ENCODE peak calls at places on chromosome 14, in nine cellular contexts. Z, L, U, Y, M, C, I, Q and G are unnamed samples.

GRCh38 chr14:64841121-64841611 is 38.5 kb downstream of the SPTB start:
- DNase-seq in C (peak; percentile 51), I (no peak), Z (no peak), M (no peak), Q (no peak), L (no peak), Y (no peak), U (no peak), G (no peak)

GRCh38 chr14:21680072-21680471 is 6.5 kb upstream of the OR4E1 start:
- DNase-seq in Y (no peak), Z (no peak), Q (no peak), M (no peak), U (no peak), C (no peak), L (no peak), I (no peak), G (no peak)

GRCh38 chr14:95481391-95482022 is 34.9 kb downstream of the SYNE3 start:
- DNase-seq in Y (no peak), I (no peak), Q (no peak), M (no peak), U (peak; percentile 69), C (no peak), L (no peak), Z (no peak), G (no peak)

GRCh38 chr14:53630336-53630735 is 326.3 kb downstream of the BMP4 start:
- DNase-seq in U (peak; percentile 3), C (no peak), Z (no peak), Y (no peak), I (no peak), M (no peak), L (no peak), Q (no peak), G (no peak)

GRCh38 chr14:90780519-90780918 is 35.7 kb downstream of the TTC7B start:
- DNase-seq in Z (no peak), C (no peak), I (no peak), Y (no peak), Q (no peak), M (no peak), L (no peak), U (no peak), G (no peak)

GRCh38 chr14:78363008-78363407 is 192.8 kb downstream of the NRXN3 start:
- DNase-seq in I (no peak), Q (no peak), M (no peak), Y (no peak), L (no peak), C (no peak), U (no peak), Z (no peak), G (no peak)

GRCh38 chr14:101601603-101602465 is 40.5 kb downstream of the DIO3 start:
- DNase-seq in Z (peak; percentile 4), Y (no peak), Q (peak; percentile 77), I (no peak), U (no peak), C (no peak), M (peak; percentile 12), L (peak; percentile 24), G (no peak)

GRCh38 chr14:90087433-90087832 is 25.6 kb downstream of the KCNK13 start:
- DNase-seq in Q (peak; percentile 88), Z (peak; percentile 29), Y (no peak), M (no peak), I (peak; percentile 68), U (no peak), L (no peak), C (peak; percentile 74), G (no peak)

GRCh38 chr14:24839617-24840203 is 205.7 kb upstream of the GZMB start:
- DNase-seq in Y (no peak), I (no peak), U (no peak), Q (no peak), C (peak; percentile 99), M (no peak), L (no peak), Z (peak; percentile 27), G (no peak)

GRCh38 chr14:41663478-41663845 is 56.8 kb downstream of the LRFN5 start:
- DNase-seq in Y (no peak), C (no peak), Q (no peak), U (no peak), Z (no peak), I (no peak), M (no peak), L (no peak), G (no peak)

GRCh38 chr14:96091941-96092411 is 52.8 kb downstream of the C14orf132 start:
- DNase-seq in M (no peak), I (no peak), L (no peak), Y (no peak), C (no peak), Q (no peak), U (no peak), Z (no peak), G (no peak)

GRCh38 chr14:101865288-101865687 is 99.1 kb upstream of the DYNC1H1 start:
- DNase-seq in C (no peak), Y (no peak), Q (no peak), I (no peak), M (no peak), Z (no peak), L (no peak), U (no peak), G (no peak)

DNA sequence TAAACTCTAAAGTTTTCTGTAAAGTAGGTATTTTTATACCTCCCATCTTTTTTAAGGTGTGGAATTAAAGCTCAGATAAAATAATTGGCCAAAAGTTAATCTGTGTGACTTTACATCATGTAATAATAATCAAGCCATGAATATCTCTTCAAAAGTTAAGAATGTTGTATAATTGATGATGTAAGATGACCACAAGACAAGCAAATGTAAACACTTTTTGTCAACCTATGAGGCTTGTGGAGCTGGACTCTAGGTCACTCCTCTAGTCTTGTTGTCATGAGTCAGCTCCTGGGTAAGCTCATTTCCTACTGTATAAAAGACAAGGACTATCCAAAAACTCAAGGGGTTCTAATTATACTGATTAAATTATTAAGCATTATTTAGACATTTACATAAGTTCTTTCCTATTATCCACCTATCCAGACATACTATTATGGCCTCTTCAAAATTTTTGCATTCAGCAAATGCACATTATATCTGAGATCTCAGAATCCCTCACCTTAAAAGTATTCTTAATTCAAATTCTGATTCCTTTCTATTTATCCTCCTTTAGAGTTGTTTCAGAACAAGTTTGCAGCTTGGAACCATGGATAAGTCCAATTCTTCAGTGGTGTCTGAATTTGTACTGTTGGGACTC is at the start of gene OR4K5:
- DNase-seq in C (no peak), Q (no peak), L (no peak), U (no peak), I (no peak), Y (no peak), M (no peak), Z (no peak), G (no peak)
- H3K9me3 ChIP-seq in C (no peaks in the 10 kb centered on the region), Q (no peaks in the 10 kb centered on the region), L (no peaks in the 10 kb centered on the region), U (no peaks in the 10 kb centered on the region), I (no peaks in the 10 kb centered on the region), Y (no peaks in the 10 kb centered on the region), M (no peaks in the 10 kb centered on the region), Z (peaks cover 14% of the 10 kb centered on the region), G (no peaks in the 10 kb centered on the region)

DNA sequence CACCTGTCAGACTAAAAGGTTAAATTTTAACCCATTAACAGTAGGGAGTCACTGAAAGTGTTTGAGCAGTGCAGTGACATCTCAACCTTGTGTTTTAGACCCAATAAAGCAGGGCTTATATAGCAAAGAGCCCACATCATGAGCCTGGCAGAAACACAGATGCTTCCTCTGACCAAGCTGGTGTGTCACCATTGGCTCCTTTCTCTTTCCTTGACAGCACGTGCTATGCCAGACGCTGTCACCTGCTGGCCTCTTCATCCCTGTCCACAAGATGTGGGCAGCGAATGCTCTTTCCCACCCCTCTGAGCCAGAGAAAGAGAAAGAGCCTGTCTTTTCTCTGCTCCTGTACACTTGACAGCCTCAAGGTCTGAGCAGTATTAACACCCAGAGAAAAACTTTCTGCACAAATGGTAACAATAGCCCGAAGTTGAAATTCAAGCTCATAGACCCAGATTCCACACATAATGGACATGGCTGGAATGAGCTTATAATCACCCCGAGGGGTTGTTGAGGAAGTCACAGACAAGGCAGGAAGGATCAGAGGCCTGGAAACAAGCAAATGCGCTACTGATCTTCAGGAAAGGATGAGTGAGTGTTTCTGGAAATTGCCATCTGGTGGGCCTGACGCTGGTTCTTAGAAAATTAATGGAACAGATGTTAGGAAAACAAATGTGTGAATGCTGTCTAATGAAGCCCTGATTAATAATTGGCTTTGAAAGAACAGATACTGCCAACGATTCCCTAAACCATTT is 8.9 kb downstream of the TGFB3 start:
- DNase-seq in U (peak; percentile 71), Q (no peak), I (no peak), Y (no peak), M (no peak), Z (no peak), C (no peak), L (no peak), G (no peak)
- H3K27me3 ChIP-seq in U (no peaks in the 10 kb centered on the region), Q (no peaks in the 10 kb centered on the region), I (no peaks in the 10 kb centered on the region), Y (no peaks in the 10 kb centered on the region), M (no peaks in the 10 kb centered on the region), Z (no peaks in the 10 kb centered on the region), C (no peaks in the 10 kb centered on the region), L (no peaks in the 10 kb centered on the region), G (no peaks in the 10 kb centered on the region)

GRCh38 chr14:35573911-35574310 is 39.9 kb downstream of the INSM2 start:
- DNase-seq in I (no peak), C (no peak), Q (no peak), U (peak; percentile 66), Y (no peak), L (no peak), M (no peak), Z (no peak), G (no peak)

GRCh38 chr14:35576260-35576659 is 42.3 kb downstream of the INSM2 start:
- DNase-seq in C (peak; percentile 82), Y (no peak), Q (no peak), L (no peak), I (no peak), U (no peak), M (no peak), Z (no peak), G (no peak)

GRCh38 chr14:35578135-35578534 is 44.2 kb downstream of the INSM2 start:
- DNase-seq in L (no peak), U (no peak), Y (no peak), Z (no peak), Q (no peak), I (no peak), C (no peak), M (no peak), G (no peak)

GRCh38 chr14:35576856-35577255 is 42.9 kb downstream of the INSM2 start:
- DNase-seq in U (no peak), Y (no peak), Z (no peak), M (no peak), C (no peak), Q (no peak), I (no peak), L (no peak), G (no peak)

DNA sequence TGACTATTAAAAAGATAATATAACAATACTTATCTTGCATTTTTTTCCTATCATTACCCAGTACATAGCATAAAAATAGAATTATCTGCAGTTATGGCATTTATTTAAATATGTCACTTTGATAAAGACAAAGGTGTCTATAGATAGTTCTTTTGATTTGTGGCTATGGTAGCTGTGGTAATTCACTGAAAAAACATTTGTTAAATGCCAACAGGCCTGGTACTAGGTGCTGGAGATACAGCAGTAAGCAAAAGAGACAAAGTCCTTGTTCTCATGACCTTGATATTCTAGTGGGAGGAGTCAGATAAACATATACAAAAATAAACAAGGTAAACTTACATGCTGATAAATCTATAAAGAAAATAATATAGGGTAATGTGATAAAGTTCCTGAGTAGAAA is 44.7 kb downstream of the INSM2 start:
- DNase-seq in M (no peak), Y (no peak), U (no peak), C (no peak), L (no peak), I (no peak), Q (no peak), Z (no peak), G (no peak)
- TF ChIP-seq POLR2AphosphoS5 in M (no peak), Y (no peak), U (no peak), C (no peak), L (no peak), I (no peak), Q (no peak), Z (no peak), G (no peak)

GRCh38 chr14:38120109-38120508 is 87.6 kb upstream of the SSTR1 start:
- DNase-seq in Q (no peak), I (no peak), L (no peak), Y (no peak), M (no peak), Z (no peak), C (no peak), U (no peak), G (no peak)
- H3K9me3 ChIP-seq in Q (no peaks in the 10 kb centered on the region), I (no peaks in the 10 kb centered on the region), L (no peaks in the 10 kb centered on the region), Y (no peaks in the 10 kb centered on the region), M (no peaks in the 10 kb centered on the region), Z (no peaks in the 10 kb centered on the region), C (no peaks in the 10 kb centered on the region), U (no peaks in the 10 kb centered on the region), G (no peaks in the 10 kb centered on the region)